ENCODE peak calls at places on chromosomes 7 and 10, in six cellular contexts. N, U, E, F, Y and B are unnamed samples.

GRCh38 chr10:21173433-21173963 is 276.4 kb upstream of the NEBL start:
- DNase-seq in F (peak; percentile 45), E (no peak), Y (peak; percentile 11), N (no peak), U (peak; percentile 17), B (peak; percentile 25)

GRCh38 chr10:14329609-14330246 is 996 bp downstream of the FRMD4A start:
- DNase-seq in F (peak; percentile 35), Y (no peak), E (no peak), U (no peak), N (no peak), B (peak; percentile 47)

GRCh38 chr7:36018816-36019484 is 134.1 kb upstream of the EEPD1 start:
- DNase-seq in F (no peak), Y (no peak), E (no peak), U (no peak), N (no peak), B (no peak)

GRCh38 chr7:491292-491957 is 28.2 kb downstream of the PDGFA start:
- DNase-seq in F (no peak), Y (no peak), E (no peak), N (no peak), U (no peak), B (no peak)

GRCh38 chr7:84729284-84729683 is 457.6 kb downstream of the SEMA3D start:
- DNase-seq in N (peak; percentile 53), E (no peak), U (no peak), Y (no peak), F (no peak), B (no peak)

GRCh38 chr10:49187950-49188761 is at the start of gene TMEM273:
- DNase-seq in F (no peak), Y (no peak), U (peak; percentile 76), N (peak; percentile 16), E (no peak), B (no peak)

GRCh38 chr7:2242541-2243482 is 786 bp downstream of the NUDT1 start:
- DNase-seq in E (no peak), Y (peak; percentile 38), N (no peak), F (peak; percentile 25), U (no peak), B (no peak)

GRCh38 chr10:12564173-12564572 is 214.8 kb downstream of the CAMK1D start:
- DNase-seq in Y (no peak), F (no peak), E (no peak), U (no peak), N (peak; percentile 45), B (no peak)

GRCh38 chr10:31522820-31523219 is 203.8 kb downstream of the ZEB1 start:
- DNase-seq in F (no peak), Y (no peak), U (no peak), E (no peak), N (no peak), B (no peak)

GRCh38 chr7:29881724-29882123 is 75.4 kb downstream of the WIPF3 start:
- DNase-seq in F (peak; percentile 26), Y (peak; percentile 43), N (no peak), E (no peak), U (no peak), B (no peak)

DNA sequence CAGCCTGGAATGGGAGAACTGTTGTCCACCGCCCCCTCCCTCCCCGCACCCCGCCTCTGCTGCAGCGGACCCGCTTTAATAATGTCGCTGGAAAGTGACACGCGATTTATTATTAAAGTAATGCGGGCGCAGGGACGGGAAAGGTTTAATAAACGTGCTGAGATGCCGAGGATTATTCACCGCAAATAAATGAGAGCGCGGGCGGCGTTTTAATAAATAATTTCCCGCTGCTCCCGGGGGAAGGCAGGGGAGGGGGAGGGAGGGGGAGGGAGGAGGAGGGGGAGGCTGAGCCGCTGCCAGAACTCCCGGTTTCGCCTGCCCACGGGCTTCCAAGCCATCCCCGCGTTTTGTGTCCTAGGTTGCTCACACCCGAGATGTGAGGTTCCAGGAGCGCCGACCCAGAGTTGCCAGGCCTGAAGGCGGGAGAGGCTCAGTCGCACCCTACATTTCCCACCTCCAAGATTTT is 5.1 kb downstream of the KAZALD1 start:
- DNase-seq in N (no peak), U (peak; percentile 50), Y (no peak), E (no peak), F (no peak), B (peak; percentile 29)
- TF ChIP-seq CTCF in N (no peak), U (no peak), Y (no peak), E (no peak), F (no peak), B (no peak)

DNA sequence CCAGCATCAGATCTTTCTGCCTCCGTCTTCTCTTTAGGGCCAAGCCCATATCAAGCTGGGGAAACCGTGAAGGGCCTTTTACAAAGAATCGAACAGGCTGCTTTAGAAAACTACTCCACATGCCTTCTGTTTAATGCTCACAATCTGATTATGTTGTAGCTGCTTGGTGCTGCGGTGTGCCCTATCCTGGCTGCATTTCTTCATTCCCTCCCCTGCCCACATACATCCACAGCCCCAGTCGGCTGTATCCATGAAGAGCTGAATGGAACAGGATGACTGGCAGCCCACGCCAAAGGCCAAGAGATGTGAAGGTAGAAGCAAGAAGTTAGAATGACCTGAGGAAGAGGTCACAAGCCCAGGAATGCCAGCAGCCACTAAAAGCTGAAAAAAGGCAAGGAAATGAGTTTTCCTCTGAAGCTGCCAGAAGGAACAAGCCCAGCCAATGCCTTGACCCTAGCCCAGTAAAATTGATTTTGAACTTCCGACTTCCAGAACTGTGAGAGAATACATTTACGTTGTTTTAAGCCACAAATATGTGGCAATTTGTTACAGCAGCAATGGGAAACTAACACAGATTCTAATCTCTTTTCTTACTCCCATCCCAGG is 22.2 kb downstream of the TAS2R41 start:
- DNase-seq in N (no peak), U (no peak), E (no peak), Y (no peak), F (no peak), B (no peak)
- TF ChIP-seq CTCF in N (no peak), U (no peak), E (no peak), Y (no peak), F (no peak), B (no peak)

GRCh38 chr7:39882148-39882784 is 67.8 kb upstream of the CDK13 start:
- DNase-seq in N (no peak), Y (no peak), F (no peak), U (no peak), E (no peak), B (no peak)
- TF ChIP-seq CTCF in N (no peak), Y (no peak), F (no peak), U (no peak), E (no peak), B (no peak)

GRCh38 chr7:105268056-105268455 is 120.7 kb downstream of the SRPK2 start:
- DNase-seq in Y (no peak), U (no peak), F (no peak), E (no peak), N (peak; percentile 49), B (no peak)
- TF ChIP-seq CTCF in Y (no peak), U (no peak), F (no peak), E (no peak), N (no peak), B (peak; percentile 25)

DNA sequence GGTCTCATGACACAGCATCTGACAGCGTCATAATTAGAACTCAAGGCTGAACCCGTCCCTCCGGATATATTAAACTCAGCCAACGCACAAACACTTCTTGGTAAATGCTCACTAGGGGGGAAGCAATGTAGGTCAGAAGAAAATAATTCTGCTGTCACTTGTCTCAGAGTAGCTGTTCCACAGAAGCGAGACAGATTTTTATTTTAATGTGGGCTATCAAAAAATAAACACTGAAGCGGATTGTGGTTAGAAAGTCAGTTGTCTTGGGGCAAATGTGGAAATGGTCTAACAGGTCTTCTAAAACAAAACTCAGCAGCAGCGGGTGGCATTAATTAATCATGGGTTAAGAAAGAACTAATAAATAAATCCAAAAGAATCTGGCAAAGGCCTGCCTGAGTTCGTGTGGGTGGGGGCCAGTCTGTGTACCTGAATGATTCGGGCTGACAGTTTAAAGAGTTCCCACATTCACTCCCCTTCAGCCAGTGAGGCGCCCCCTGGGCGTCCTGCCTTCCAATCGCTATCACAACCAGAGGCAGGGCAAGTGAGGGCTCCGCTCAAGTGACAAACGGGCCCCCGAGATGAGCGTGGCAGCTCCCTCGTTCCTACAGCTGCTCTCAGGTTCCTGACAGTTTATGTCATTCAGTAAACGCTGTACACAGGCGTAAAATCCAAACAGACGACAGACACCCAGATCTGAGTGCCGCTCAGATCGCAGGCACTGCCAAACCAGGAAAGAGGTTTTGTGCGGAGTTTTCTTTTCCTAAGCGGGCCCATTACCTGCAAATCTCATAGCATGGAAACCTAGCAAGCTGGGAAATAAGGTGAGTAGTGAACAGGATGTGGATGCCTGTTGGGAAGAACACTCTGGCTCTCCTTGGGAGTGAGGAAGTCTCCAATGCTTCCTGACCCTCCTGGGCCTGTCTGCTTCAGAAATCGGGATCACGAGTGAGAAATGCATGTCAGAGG is 52.9 kb downstream of the NRAP start:
- DNase-seq in N (peak; percentile 5), F (peak; percentile 48), U (no peak), Y (peak; percentile 8), E (no peak), B (no peak)
- TF ChIP-seq CTCF in N (no peak), F (no peak), U (no peak), Y (no peak), E (no peak), B (no peak)

GRCh38 chr10:70683601-70684329 is 11.5 kb downstream of the ADAMTS14 start:
- DNase-seq in U (no peak), E (no peak), Y (no peak), F (no peak), N (no peak), B (no peak)

GRCh38 chr10:70685461-70685911 is 13.2 kb downstream of the ADAMTS14 start:
- DNase-seq in F (peak; percentile 22), N (no peak), Y (no peak), E (no peak), U (no peak), B (no peak)

GRCh38 chr10:70682920-70683600 is 10.8 kb downstream of the ADAMTS14 start:
- DNase-seq in N (no peak), Y (no peak), U (no peak), F (no peak), E (no peak), B (no peak)

GRCh38 chr10:70684374-70684773 is 12.1 kb downstream of the ADAMTS14 start:
- DNase-seq in E (no peak), Y (no peak), F (no peak), U (no peak), N (no peak), B (no peak)

GRCh38 chr10:70684841-70685457 is 12.6 kb downstream of the ADAMTS14 start:
- DNase-seq in U (no peak), E (no peak), N (no peak), F (no peak), Y (no peak), B (no peak)
- TF ChIP-seq CTCF in U (peak; percentile 8), E (no peak), N (no peak), F (no peak), Y (no peak), B (peak; percentile 36)

GRCh38 chr7:126001344-126001743 is 1071.7 kb upstream of the POT1 start:
- DNase-seq in U (no peak), F (no peak), E (no peak), N (no peak), Y (no peak), B (no peak)
- TF ChIP-seq CTCF in U (no peak), F (no peak), E (no peak), N (no peak), Y (no peak), B (no peak)

GRCh38 chr7:106179256-106179655 is 67.1 kb upstream of the SYPL1 start:
- DNase-seq in N (no peak), F (no peak), Y (no peak), U (no peak), E (no peak), B (no peak)
- TF ChIP-seq CTCF in N (no peak), F (no peak), Y (no peak), U (no peak), E (no peak), B (no peak)

GRCh38 chr10:88992945-88993537 is 2.4 kb downstream of the FAS start:
- DNase-seq in E (no peak), N (peak; percentile 13), F (no peak), Y (no peak), U (no peak), B (no peak)
- TF ChIP-seq CTCF in E (no peak), N (no peak), F (no peak), Y (no peak), U (no peak), B (no peak)